ENCODE peak calls at places on chromosomes 2 and 18, in six cellular contexts. Y, J, T, N, H and W are unnamed samples.

GRCh38 chr2:159922563-159922962 is 124.6 kb upstream of the CD302 start:
- DNase-seq in T (no peak), J (no peak), H (no peak), N (no peak), Y (no peak), W (peak; percentile 64)

GRCh38 chr18:39453356-39453755 is 1887.8 kb upstream of the CELF4 start:
- DNase-seq in Y (no peak), T (no peak), N (no peak), J (no peak), H (no peak), W (no peak)

GRCh38 chr2:27494944-27495554 is at the start of gene FNDC4:
- DNase-seq in J (no peak), N (peak; percentile 5), H (peak; percentile 15), T (peak; percentile 68), Y (no peak), W (peak; percentile 3)

GRCh38 chr2:23380562-23381065 is 4.4 kb upstream of the KLHL29 start:
- DNase-seq in N (no peak), Y (no peak), J (no peak), H (no peak), T (no peak), W (peak; percentile 38)

GRCh38 chr18:58046794-58047555 is 2.9 kb downstream of the NEDD4L start:
- DNase-seq in J (no peak), H (no peak), T (no peak), N (no peak), Y (no peak), W (no peak)

GRCh38 chr18:61756244-61756643 is 136.6 kb downstream of the RNF152 start:
- DNase-seq in N (no peak), H (no peak), Y (no peak), T (no peak), J (no peak), W (no peak)

GRCh38 chr2:72027426-72028161 is 120.1 kb downstream of the CYP26B1 start:
- DNase-seq in J (no peak), N (no peak), T (no peak), Y (peak; percentile 61), H (no peak), W (no peak)

GRCh38 chr2:101718993-101719571 is 21.6 kb downstream of the MAP4K4 start:
- DNase-seq in J (no peak), H (no peak), T (no peak), N (no peak), Y (no peak), W (no peak)

GRCh38 chr18:70234667-70235459 is 29.4 kb upstream of the RTTN start:
- DNase-seq in N (no peak), Y (no peak), J (no peak), H (no peak), T (peak; percentile 5), W (peak; percentile 22)

GRCh38 chr2:181570833-181571661 is 85.9 kb downstream of the CERKL start:
- DNase-seq in Y (no peak), T (no peak), H (no peak), J (no peak), N (peak; percentile 31), W (peak; percentile 25)

GRCh38 chr2:166382-166781 is 97.5 kb downstream of the SH3YL1 start:
- DNase-seq in T (peak; percentile 63), H (no peak), J (no peak), Y (no peak), N (no peak), W (no peak)

GRCh38 chr18:62536005-62536404 is 13.2 kb downstream of the ZCCHC2 start:
- DNase-seq in N (no peak), T (no peak), Y (no peak), J (no peak), H (no peak), W (no peak)

GRCh38 chr2:55025627-55026026 is 24.6 kb downstream of the RTN4 start:
- DNase-seq in J (no peak), Y (no peak), H (no peak), N (no peak), T (no peak), W (no peak)

GRCh38 chr2:29106980-29107388 is 8.2 kb upstream of the CLIP4 start:
- DNase-seq in N (no peak), J (no peak), T (no peak), Y (no peak), H (no peak), W (peak; percentile 71)

GRCh38 chr2:209191139-209191538 is 232.7 kb upstream of the MAP2 start:
- DNase-seq in N (no peak), J (no peak), H (no peak), T (no peak), Y (no peak), W (no peak)

GRCh38 chr2:46967990-46968647 is 52.5 kb upstream of the MCFD2 start:
- DNase-seq in Y (peak; percentile 78), H (peak; percentile 80), J (peak; percentile 39), N (peak; percentile 87), T (no peak), W (peak; percentile 89)

GRCh38 chr2:163755366-163755765 is 19.6 kb upstream of the FIGN start:
- DNase-seq in N (no peak), J (no peak), Y (no peak), T (no peak), H (no peak), W (no peak)

GRCh38 chr2:205358351-205358815 is 323.9 kb upstream of the NRP2 start:
- DNase-seq in N (peak; percentile 18), J (no peak), H (no peak), Y (no peak), T (no peak), W (peak; percentile 28)

GRCh38 chr2:177667626-177668025 is 275.1 kb downstream of the AGPS start:
- DNase-seq in H (no peak), Y (no peak), T (no peak), N (no peak), J (no peak), W (no peak)

GRCh38 chr2:135829420-135829983 is 7.5 kb downstream of the LCT start:
- DNase-seq in J (no peak), Y (no peak), N (no peak), T (no peak), H (no peak), W (no peak)

GRCh38 chr2:158060862-158061435 is 40.7 kb upstream of the UPP2 start:
- DNase-seq in J (no peak), Y (no peak), N (peak; percentile 21), H (no peak), T (no peak), W (peak; percentile 74)

GRCh38 chr2:233026211-233026813 is 6.2 kb upstream of the NEU2 start:
- DNase-seq in Y (no peak), H (no peak), J (peak; percentile 4), N (peak; percentile 59), T (no peak), W (peak; percentile 43)

GRCh38 chr2:132448771-132449170 is 32.2 kb downstream of the GPR39 start:
- DNase-seq in N (peak; percentile 43), J (peak; percentile 18), H (peak; percentile 14), Y (no peak), T (peak; percentile 68), W (peak; percentile 78)

GRCh38 chr2:232776435-232776834 is at the start of gene KCNJ13:
- DNase-seq in H (no peak), N (peak; percentile 14), T (no peak), J (no peak), Y (no peak), W (peak; percentile 31)

GRCh38 chr2:217900780-217901360 is 101.9 kb downstream of the TNS1 start:
- DNase-seq in T (no peak), Y (no peak), N (no peak), H (no peak), J (no peak), W (no peak)
- H3K4me3 ChIP-seq in T (no peak overlapping the region), Y (no peak overlapping the region), N (no peak overlapping the region), H (no peak overlapping the region), J (no peak overlapping the region), W (no peak overlapping the region)

GRCh38 chr2:41152318-41152717 is 700.4 kb upstream of the SLC8A1 start:
- DNase-seq in T (no peak), J (no peak), N (no peak), Y (no peak), H (no peak), W (no peak)

GRCh38 chr2:41151746-41152145 is 699.9 kb upstream of the SLC8A1 start:
- DNase-seq in N (peak; percentile 10), J (no peak), Y (no peak), H (no peak), T (no peak), W (peak; percentile 17)

GRCh38 chr2:41145066-41145465 is 693.2 kb upstream of the SLC8A1 start:
- DNase-seq in Y (no peak), T (no peak), N (no peak), J (no peak), H (no peak), W (no peak)

GRCh38 chr2:41149054-41149453 is 697.2 kb upstream of the SLC8A1 start:
- DNase-seq in N (no peak), J (no peak), Y (no peak), H (no peak), T (no peak), W (no peak)
- TF ChIP-seq CTCF in N (no peak), J (no peak), Y (no peak), H (no peak), T (no peak), W (no peak)

DNA sequence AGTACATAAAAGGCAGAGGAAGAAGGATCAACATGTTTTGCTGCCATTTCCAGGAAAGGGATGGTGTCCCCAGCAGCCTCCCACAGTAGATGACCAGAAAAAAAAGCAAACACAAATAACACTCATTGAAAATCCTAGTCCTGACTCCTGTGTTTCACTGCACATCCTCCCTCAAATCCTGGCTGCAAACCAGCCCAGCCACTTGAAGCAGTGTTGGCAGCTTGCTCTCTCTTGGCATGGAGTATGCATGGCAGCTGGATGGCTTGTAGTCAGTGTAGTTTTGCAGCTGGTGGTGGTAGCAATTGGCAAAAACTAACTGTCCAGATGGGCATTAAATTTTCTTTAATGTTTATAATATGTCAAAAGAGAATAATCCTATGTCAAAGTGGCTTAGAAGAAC is 93.5 kb downstream of the FTCDNL1 start:
- DNase-seq in J (no peak), Y (no peak), N (peak; percentile 38), T (no peak), H (peak; percentile 26), W (no peak)
- H3K4me3 ChIP-seq in J (no peak overlapping the region), Y (no peak overlapping the region), N (no peak overlapping the region), T (no peak overlapping the region), H (no peak overlapping the region), W (no peak overlapping the region)

GRCh38 chr18:50107468-50107867 is 87.5 kb downstream of the MYO5B start:
- DNase-seq in J (no peak), T (no peak), H (peak; percentile 36), Y (no peak), N (no peak), W (no peak)

GRCh38 chr18:50115095-50115494 is 79.9 kb downstream of the MYO5B start:
- DNase-seq in N (no peak), Y (no peak), J (no peak), T (no peak), H (no peak), W (peak; percentile 40)

GRCh38 chr18:50114448-50114847 is 80.5 kb downstream of the MYO5B start:
- DNase-seq in N (no peak), J (no peak), Y (no peak), T (no peak), H (no peak), W (no peak)

GRCh38 chr18:50113726-50114125 is 81.2 kb downstream of the MYO5B start:
- DNase-seq in T (no peak), J (no peak), H (no peak), Y (no peak), N (no peak), W (no peak)

DNA sequence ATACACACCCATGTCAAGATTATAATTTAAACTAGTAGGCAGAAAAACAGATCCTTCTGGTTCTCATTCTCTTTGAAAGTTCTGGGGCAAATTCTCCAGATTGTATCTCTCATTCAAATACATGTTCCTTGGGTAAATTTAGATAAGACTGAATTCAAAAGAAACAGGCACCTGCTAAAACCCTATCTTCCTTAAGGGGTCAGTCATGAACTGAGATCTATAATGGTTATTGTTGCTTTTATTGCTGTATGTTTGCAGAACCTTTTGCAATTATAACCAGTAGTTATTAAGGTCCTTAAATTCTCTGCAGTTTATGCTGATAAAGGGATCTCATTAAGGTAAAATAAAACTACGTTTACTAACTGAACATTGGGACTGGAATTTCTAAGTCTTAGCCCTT is 83.5 kb downstream of the MYO5B start:
- DNase-seq in J (no peak), T (no peak), Y (no peak), H (no peak), N (no peak), W (no peak)
- TF ChIP-seq CTCF in J (no peak), T (no peak), Y (peak; percentile 16), H (peak; percentile 54), N (no peak), W (no peak)